ENCODE peak calls at places on chromosomes 7 and 10, in five cellular contexts. One of them, this sample, is unnamed.

GRCh38 chr10:104202231-104202630 is 29.9 kb downstream of the CFAP43 start:
- DNase-seq in right cardiac atrium: no peak
- DNase-seq in astrocyte: no peak
- DNase-seq in heart left ventricle: no peak
- DNase-seq in upper lobe of right lung: no peak
- DNase-seq in this sample: no peak

GRCh38 chr7:152355474-152356057 is 80.2 kb downstream of the KMT2C start:
- DNase-seq in right cardiac atrium: no peak
- DNase-seq in astrocyte: no peak
- DNase-seq in heart left ventricle: no peak
- DNase-seq in upper lobe of right lung: no peak
- DNase-seq in this sample: no peak

GRCh38 chr10:3096149-3096548 is 28.8 kb downstream of the PFKP start:
- DNase-seq in right cardiac atrium: no peak
- DNase-seq in astrocyte: peak; percentile 27
- DNase-seq in heart left ventricle: no peak
- DNase-seq in upper lobe of right lung: no peak
- DNase-seq in this sample: no peak

GRCh38 chr10:21820952-21821351 is 182.6 kb downstream of the DNAJC1 start:
- DNase-seq in right cardiac atrium: no peak
- DNase-seq in astrocyte: no peak
- DNase-seq in heart left ventricle: no peak
- DNase-seq in upper lobe of right lung: no peak
- DNase-seq in this sample: no peak

GRCh38 chr10:32972454-32972853 is 14.4 kb upstream of the ITGB1 start:
- DNase-seq in right cardiac atrium: no peak
- DNase-seq in astrocyte: no peak
- DNase-seq in heart left ventricle: no peak
- DNase-seq in upper lobe of right lung: no peak
- DNase-seq in this sample: no peak

GRCh38 chr10:74150151-74151056 is at the start of gene AP3M1:
- DNase-seq in right cardiac atrium: peak; percentile 84
- DNase-seq in astrocyte: peak; percentile 17
- DNase-seq in heart left ventricle: peak; percentile 85
- DNase-seq in upper lobe of right lung: peak; percentile 90
- DNase-seq in this sample: peak; percentile 82

GRCh38 chr7:74430961-74431466 is 22.7 kb upstream of the GTF2IRD1 start:
- DNase-seq in right cardiac atrium: peak; percentile 25
- DNase-seq in astrocyte: no peak
- DNase-seq in heart left ventricle: no peak
- DNase-seq in upper lobe of right lung: no peak
- DNase-seq in this sample: no peak

GRCh38 chr7:151683615-151684407 is 164.1 kb upstream of the RHEB start:
- DNase-seq in right cardiac atrium: no peak
- DNase-seq in astrocyte: no peak
- DNase-seq in heart left ventricle: no peak
- DNase-seq in upper lobe of right lung: peak; percentile 62
- DNase-seq in this sample: no peak

GRCh38 chr7:105474045-105474444 is 48.0 kb downstream of the PUS7 start:
- DNase-seq in right cardiac atrium: no peak
- DNase-seq in astrocyte: no peak
- DNase-seq in heart left ventricle: no peak
- DNase-seq in upper lobe of right lung: no peak
- DNase-seq in this sample: no peak

GRCh38 chr10:98269435-98269912 is 1.5 kb upstream of the LOXL4 start:
- DNase-seq in right cardiac atrium: peak; percentile 81
- DNase-seq in astrocyte: peak; percentile 84
- DNase-seq in heart left ventricle: peak; percentile 86
- DNase-seq in upper lobe of right lung: peak; percentile 79
- DNase-seq in this sample: no peak

GRCh38 chr10:66183028-66183427 is 742.8 kb upstream of the LRRTM3 start:
- DNase-seq in right cardiac atrium: no peak
- DNase-seq in astrocyte: no peak
- DNase-seq in heart left ventricle: no peak
- DNase-seq in upper lobe of right lung: no peak
- DNase-seq in this sample: no peak

GRCh38 chr10:127278001-127278400 is 81.6 kb upstream of the INSYN2A start:
- DNase-seq in right cardiac atrium: no peak
- DNase-seq in astrocyte: peak; percentile 70
- DNase-seq in heart left ventricle: no peak
- DNase-seq in upper lobe of right lung: no peak
- DNase-seq in this sample: no peak

GRCh38 chr10:125134916-125135770 is 25.2 kb downstream of the CTBP2 start:
- DNase-seq in right cardiac atrium: no peak
- DNase-seq in astrocyte: no peak
- DNase-seq in heart left ventricle: no peak
- DNase-seq in upper lobe of right lung: peak; percentile 42
- DNase-seq in this sample: no peak

GRCh38 chr10:119466655-119467054 is 75.9 kb downstream of the RGS10 start:
- DNase-seq in right cardiac atrium: no peak
- DNase-seq in astrocyte: no peak
- DNase-seq in heart left ventricle: no peak
- DNase-seq in upper lobe of right lung: no peak
- DNase-seq in this sample: no peak

GRCh38 chr10:93081834-93082233 is 8.1 kb downstream of the CYP26A1 start:
- DNase-seq in right cardiac atrium: no peak
- DNase-seq in astrocyte: peak; percentile 62
- DNase-seq in heart left ventricle: no peak
- DNase-seq in upper lobe of right lung: no peak
- DNase-seq in this sample: no peak

GRCh38 chr7:151719031-151719894 is 157.7 kb downstream of the PRKAG2 start:
- DNase-seq in right cardiac atrium: no peak
- DNase-seq in astrocyte: no peak
- DNase-seq in heart left ventricle: no peak
- DNase-seq in upper lobe of right lung: no peak
- DNase-seq in this sample: no peak

DNA sequence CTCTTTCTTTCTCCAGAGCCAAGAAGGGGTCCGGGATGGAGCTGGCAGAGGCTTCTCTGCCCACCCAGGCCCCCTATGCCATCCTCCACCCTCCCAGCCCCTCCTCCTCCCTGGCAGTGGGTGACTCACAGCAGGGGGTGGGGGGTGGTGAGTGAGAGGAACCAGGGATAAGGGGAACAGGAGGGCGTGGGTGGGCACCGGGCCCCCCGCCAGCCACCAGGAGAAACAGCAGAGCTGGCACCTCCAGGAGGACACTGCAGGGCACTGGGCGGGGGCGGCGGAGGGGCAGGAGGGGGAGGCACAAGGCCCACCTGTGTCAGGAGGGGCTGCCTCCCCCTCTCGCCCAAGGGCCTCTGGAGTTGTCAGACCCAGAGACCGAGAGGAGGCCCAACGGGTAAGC is 56.0 kb downstream of the CAMK2B start:
- DNase-seq in right cardiac atrium: no peak
- DNase-seq in astrocyte: no peak
- DNase-seq in heart left ventricle: no peak
- DNase-seq in upper lobe of right lung: no peak
- DNase-seq in this sample: no peak
- H3K27ac ChIP-seq in right cardiac atrium: no peak overlapping the region
- H3K27ac ChIP-seq in astrocyte: no peak overlapping the region
- H3K27ac ChIP-seq in heart left ventricle: peak overlapping the region; percentile 55
- H3K27ac ChIP-seq in upper lobe of right lung: no peak overlapping the region
- H3K27ac ChIP-seq in this sample: no peak overlapping the region

GRCh38 chr10:5651086-5651764 is 15.2 kb downstream of the ASB13 start:
- DNase-seq in right cardiac atrium: no peak
- DNase-seq in astrocyte: no peak
- DNase-seq in heart left ventricle: peak; percentile 14
- DNase-seq in upper lobe of right lung: no peak
- DNase-seq in this sample: no peak

GRCh38 chr10:5655003-5655600 is 11.3 kb downstream of the ASB13 start:
- DNase-seq in right cardiac atrium: no peak
- DNase-seq in astrocyte: no peak
- DNase-seq in heart left ventricle: no peak
- DNase-seq in upper lobe of right lung: no peak
- DNase-seq in this sample: no peak

GRCh38 chr10:5650664-5651063 is 15.7 kb downstream of the ASB13 start:
- DNase-seq in right cardiac atrium: no peak
- DNase-seq in astrocyte: no peak
- DNase-seq in heart left ventricle: no peak
- DNase-seq in upper lobe of right lung: no peak
- DNase-seq in this sample: no peak

GRCh38 chr10:5654218-5654755 is 12.1 kb downstream of the ASB13 start:
- DNase-seq in right cardiac atrium: no peak
- DNase-seq in astrocyte: no peak
- DNase-seq in heart left ventricle: no peak
- DNase-seq in upper lobe of right lung: no peak
- DNase-seq in this sample: no peak

GRCh38 chr10:5652746-5653145 is 13.6 kb downstream of the ASB13 start:
- DNase-seq in right cardiac atrium: no peak
- DNase-seq in astrocyte: no peak
- DNase-seq in heart left ventricle: peak; percentile 10
- DNase-seq in upper lobe of right lung: no peak
- DNase-seq in this sample: no peak
- H3K27ac ChIP-seq in right cardiac atrium: peak overlapping the region; percentile 4
- H3K27ac ChIP-seq in astrocyte: no peak overlapping the region
- H3K27ac ChIP-seq in heart left ventricle: peak overlapping the region; percentile 34
- H3K27ac ChIP-seq in upper lobe of right lung: no peak overlapping the region
- H3K27ac ChIP-seq in this sample: no peak overlapping the region

DNA sequence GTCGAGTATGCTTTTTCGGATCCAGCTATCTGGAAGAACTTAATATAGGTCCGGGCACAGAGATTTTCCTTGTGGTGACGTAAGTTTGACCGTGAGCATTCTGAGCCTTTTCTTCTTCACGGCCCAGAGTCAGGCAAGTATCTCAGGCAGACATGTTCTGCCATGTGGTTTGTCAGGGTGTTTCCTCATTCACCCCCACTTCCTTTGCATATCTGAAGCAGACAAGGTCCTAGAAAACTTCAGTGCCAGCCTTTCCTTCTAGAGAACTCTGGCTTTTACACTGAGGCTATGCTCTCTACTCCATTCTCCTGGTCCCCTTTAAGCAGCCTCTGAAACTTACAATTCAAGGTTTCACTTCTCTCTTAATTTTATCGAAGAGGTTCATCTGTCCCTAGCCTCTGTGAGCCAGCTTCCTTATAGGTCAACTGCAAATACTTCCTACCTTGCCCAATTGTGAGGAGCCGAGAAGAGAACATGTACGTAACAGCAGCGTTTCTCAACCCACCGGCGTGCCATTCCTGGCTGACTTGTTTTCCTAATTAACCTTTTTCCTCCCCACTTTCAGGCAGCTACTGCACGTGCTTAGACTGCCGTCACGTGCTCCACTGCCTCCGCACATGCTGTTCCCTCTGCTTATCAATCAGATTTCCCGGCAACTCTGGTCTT is 47.3 kb downstream of the CDCA7L start:
- DNase-seq in right cardiac atrium: no peak
- DNase-seq in astrocyte: no peak
- DNase-seq in heart left ventricle: no peak
- DNase-seq in upper lobe of right lung: no peak
- DNase-seq in this sample: no peak
- H3K27ac ChIP-seq in right cardiac atrium: no peak overlapping the region
- H3K27ac ChIP-seq in astrocyte: no peak overlapping the region
- H3K27ac ChIP-seq in heart left ventricle: no peak overlapping the region
- H3K27ac ChIP-seq in upper lobe of right lung: peak overlapping the region; percentile 30
- H3K27ac ChIP-seq in this sample: no peak overlapping the region

GRCh38 chr7:96426027-96426426 is 104.1 kb upstream of the SLC25A13 start:
- DNase-seq in right cardiac atrium: no peak
- DNase-seq in astrocyte: no peak
- DNase-seq in heart left ventricle: no peak
- DNase-seq in upper lobe of right lung: no peak
- DNase-seq in this sample: no peak

GRCh38 chr7:96418600-96418999 is 96.7 kb upstream of the SLC25A13 start:
- DNase-seq in right cardiac atrium: no peak
- DNase-seq in astrocyte: no peak
- DNase-seq in heart left ventricle: no peak
- DNase-seq in upper lobe of right lung: no peak
- DNase-seq in this sample: no peak

GRCh38 chr7:96417784-96418183 is 95.9 kb upstream of the SLC25A13 start:
- DNase-seq in right cardiac atrium: no peak
- DNase-seq in astrocyte: no peak
- DNase-seq in heart left ventricle: no peak
- DNase-seq in upper lobe of right lung: no peak
- DNase-seq in this sample: no peak

GRCh38 chr7:96426685-96427084 is 104.8 kb upstream of the SLC25A13 start:
- DNase-seq in right cardiac atrium: no peak
- DNase-seq in astrocyte: no peak
- DNase-seq in heart left ventricle: no peak
- DNase-seq in upper lobe of right lung: no peak
- DNase-seq in this sample: no peak

GRCh38 chr7:96422388-96422787 is 100.5 kb upstream of the SLC25A13 start:
- DNase-seq in right cardiac atrium: no peak
- DNase-seq in astrocyte: no peak
- DNase-seq in heart left ventricle: no peak
- DNase-seq in upper lobe of right lung: no peak
- DNase-seq in this sample: no peak
- H3K27ac ChIP-seq in right cardiac atrium: no peak overlapping the region
- H3K27ac ChIP-seq in astrocyte: no peak overlapping the region
- H3K27ac ChIP-seq in heart left ventricle: no peak overlapping the region
- H3K27ac ChIP-seq in upper lobe of right lung: no peak overlapping the region
- H3K27ac ChIP-seq in this sample: no peak overlapping the region

DNA sequence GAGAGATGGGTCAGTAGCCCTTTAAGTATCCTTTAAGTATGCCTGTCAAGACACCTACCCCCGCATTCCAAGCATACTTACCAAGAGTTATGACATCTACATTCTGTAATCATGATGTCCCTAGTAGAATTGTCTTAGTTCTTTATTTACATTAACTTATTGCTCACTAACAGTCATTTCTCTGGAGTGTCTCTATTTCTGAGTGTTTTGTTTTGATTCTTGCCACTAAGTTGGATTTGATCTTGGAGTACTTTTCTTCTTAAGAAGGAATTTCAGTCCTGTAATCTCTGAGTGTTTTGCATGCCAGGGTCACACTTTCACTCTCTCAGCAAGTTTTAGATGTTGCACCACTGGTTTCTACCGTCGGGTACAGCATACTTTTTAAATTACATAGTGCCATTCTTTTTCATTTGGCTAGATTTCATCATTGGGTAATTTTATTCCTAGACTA is 1053.9 kb downstream of the KCNMA1 start:
- DNase-seq in right cardiac atrium: no peak
- DNase-seq in astrocyte: peak; percentile 91
- DNase-seq in heart left ventricle: no peak
- DNase-seq in upper lobe of right lung: no peak
- DNase-seq in this sample: no peak
- H3K27ac ChIP-seq in right cardiac atrium: no peak overlapping the region
- H3K27ac ChIP-seq in astrocyte: peak overlapping the region; percentile 38
- H3K27ac ChIP-seq in heart left ventricle: no peak overlapping the region
- H3K27ac ChIP-seq in upper lobe of right lung: peak overlapping the region; percentile 53
- H3K27ac ChIP-seq in this sample: no peak overlapping the region

GRCh38 chr10:86391986-86392722 is 25.6 kb upstream of the GRID1 start:
- DNase-seq in right cardiac atrium: no peak
- DNase-seq in astrocyte: no peak
- DNase-seq in heart left ventricle: no peak
- DNase-seq in upper lobe of right lung: no peak
- DNase-seq in this sample: no peak
- H3K27ac ChIP-seq in right cardiac atrium: no peak overlapping the region
- H3K27ac ChIP-seq in astrocyte: no peak overlapping the region
- H3K27ac ChIP-seq in heart left ventricle: no peak overlapping the region
- H3K27ac ChIP-seq in upper lobe of right lung: no peak overlapping the region
- H3K27ac ChIP-seq in this sample: no peak overlapping the region

DNA sequence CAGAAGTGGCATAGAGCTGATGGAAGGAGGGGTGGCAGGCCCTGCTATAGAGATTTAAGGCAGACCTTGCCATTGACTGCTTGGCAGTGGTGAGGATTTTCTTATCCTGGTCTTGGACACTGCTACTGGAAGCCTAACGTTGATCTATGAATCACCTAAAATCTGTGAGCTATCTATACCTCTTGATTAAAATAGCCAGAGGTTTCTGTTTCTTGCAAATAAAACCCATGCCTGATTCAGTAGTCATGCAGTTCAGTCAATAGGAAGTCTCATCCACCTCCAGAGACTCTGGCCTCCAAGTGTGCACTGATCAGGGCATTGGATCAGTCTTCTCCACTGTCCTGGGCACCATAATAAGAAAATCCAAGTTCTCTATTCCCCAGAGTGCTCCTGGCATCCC is 286.5 kb downstream of the PTEN start:
- DNase-seq in right cardiac atrium: no peak
- DNase-seq in astrocyte: peak; percentile 49
- DNase-seq in heart left ventricle: no peak
- DNase-seq in upper lobe of right lung: no peak
- DNase-seq in this sample: no peak
- H3K27ac ChIP-seq in right cardiac atrium: no peak overlapping the region
- H3K27ac ChIP-seq in astrocyte: peak overlapping the region; percentile 63
- H3K27ac ChIP-seq in heart left ventricle: no peak overlapping the region
- H3K27ac ChIP-seq in upper lobe of right lung: no peak overlapping the region
- H3K27ac ChIP-seq in this sample: no peak overlapping the region

This sample was measured in effector memory CD4-positive, alpha-beta T cell.